ENCODE peak calls at places on chromosomes 11 and 22, in four cellular contexts. Y, K, J and U are unnamed samples.

GRCh38 chr11:8601376-8602133 is 7.5 kb upstream of the STK33 start:
- DNase-seq in Y (no peak), K (no peak), J (no peak), U (no peak)

GRCh38 chr11:79371724-79372123 is 69.1 kb downstream of the TENM4 start:
- DNase-seq in Y (no peak), K (no peak), J (no peak), U (no peak)

GRCh38 chr22:23751441-23751996 is 607 bp upstream of the ZNF70 start:
- DNase-seq in Y (no peak), K (no peak), J (peak; percentile 61), U (no peak)

GRCh38 chr11:3840870-3841425 is at the start of gene RHOG:
- DNase-seq in Y (peak; percentile 72), K (peak; percentile 84), J (peak; percentile 88), U (peak; percentile 23)

GRCh38 chr11:2933376-2934056 is 4.3 kb upstream of the PHLDA2 start:
- DNase-seq in Y (no peak), K (peak; percentile 96), J (peak; percentile 41), U (peak; percentile 24)

GRCh38 chr11:103241574-103241973 is 132.3 kb downstream of the DYNC2H1 start:
- DNase-seq in Y (no peak), K (no peak), J (no peak), U (no peak)

GRCh38 chr22:45225732-45226560 is 14.7 kb downstream of the KIAA0930 start:
- DNase-seq in Y (peak; percentile 70), K (no peak), J (no peak), U (no peak)

GRCh38 chr22:49440931-49441330 is 386.7 kb downstream of the BRD1 start:
- DNase-seq in Y (no peak), K (no peak), J (no peak), U (no peak)

GRCh38 chr11:61828629-61829407 is 718 bp downstream of the FADS2 start:
- DNase-seq in Y (no peak), K (no peak), J (peak; percentile 71), U (no peak)

GRCh38 chr11:95152878-95153856 is 63.5 kb downstream of the ENDOD1 start:
- DNase-seq in Y (no peak), K (no peak), J (no peak), U (no peak)

GRCh38 chr11:20042717-20043392 is 117.4 kb downstream of the DBX1 start:
- DNase-seq in Y (no peak), K (no peak), J (no peak), U (no peak)

GRCh38 chr11:17439316-17439782 is 37.3 kb downstream of the ABCC8 start:
- DNase-seq in Y (no peak), K (no peak), J (no peak), U (no peak)

GRCh38 chr22:45932066-45932465 is 44.9 kb downstream of the WNT7B start:
- DNase-seq in Y (no peak), K (no peak), J (no peak), U (no peak)

GRCh38 chr11:82747471-82747870 is 13.8 kb upstream of the FAM181B start:
- DNase-seq in Y (no peak), K (no peak), J (no peak), U (no peak)

GRCh38 chr11:134170909-134171281 is 52.9 kb downstream of the NCAPD3 start:
- DNase-seq in Y (no peak), K (no peak), J (no peak), U (peak; percentile 2)

DNA sequence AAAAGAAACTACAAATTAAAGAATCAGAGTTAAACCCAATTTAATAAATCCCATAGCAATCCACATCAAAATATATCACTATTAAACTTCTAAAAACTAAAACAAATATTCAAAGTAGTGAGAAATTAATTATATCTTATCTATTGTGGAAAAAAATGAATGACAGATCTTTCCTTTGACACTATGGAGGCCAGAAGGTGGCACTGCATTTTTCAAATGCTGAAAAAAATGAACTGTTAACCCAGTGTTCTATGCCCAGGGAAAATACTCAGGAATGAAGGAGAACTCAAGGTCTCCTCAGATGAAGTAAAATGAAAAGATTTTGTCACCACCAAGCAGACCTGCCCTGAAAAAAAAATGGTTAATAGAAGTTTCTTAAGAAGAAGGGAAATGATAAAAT is 27.7 kb downstream of the TYR start:
- DNase-seq in Y (no peak), K (no peak), J (no peak), U (no peak)
- TF ChIP-seq CTCF in Y (no peak), K (peak; percentile 49), J (no peak), U (no peak)

GRCh38 chr22:41838842-41839618 is 6.1 kb downstream of the SREBF2 start:
- DNase-seq in Y (no peak), K (no peak), J (no peak), U (no peak)
- H3K4me3 ChIP-seq in Y (no peak overlapping the region), K (no peak overlapping the region), J (no peak overlapping the region), U (no peak overlapping the region)

GRCh38 chr22:19990188-19990587 is 26.4 kb downstream of the ARVCF start:
- DNase-seq in Y (no peak), K (no peak), J (no peak), U (no peak)
- H3K27ac ChIP-seq in Y (peak overlapping the region; percentile 93), K (no peak overlapping the region), J (no peak overlapping the region), U (no peak overlapping the region)

DNA sequence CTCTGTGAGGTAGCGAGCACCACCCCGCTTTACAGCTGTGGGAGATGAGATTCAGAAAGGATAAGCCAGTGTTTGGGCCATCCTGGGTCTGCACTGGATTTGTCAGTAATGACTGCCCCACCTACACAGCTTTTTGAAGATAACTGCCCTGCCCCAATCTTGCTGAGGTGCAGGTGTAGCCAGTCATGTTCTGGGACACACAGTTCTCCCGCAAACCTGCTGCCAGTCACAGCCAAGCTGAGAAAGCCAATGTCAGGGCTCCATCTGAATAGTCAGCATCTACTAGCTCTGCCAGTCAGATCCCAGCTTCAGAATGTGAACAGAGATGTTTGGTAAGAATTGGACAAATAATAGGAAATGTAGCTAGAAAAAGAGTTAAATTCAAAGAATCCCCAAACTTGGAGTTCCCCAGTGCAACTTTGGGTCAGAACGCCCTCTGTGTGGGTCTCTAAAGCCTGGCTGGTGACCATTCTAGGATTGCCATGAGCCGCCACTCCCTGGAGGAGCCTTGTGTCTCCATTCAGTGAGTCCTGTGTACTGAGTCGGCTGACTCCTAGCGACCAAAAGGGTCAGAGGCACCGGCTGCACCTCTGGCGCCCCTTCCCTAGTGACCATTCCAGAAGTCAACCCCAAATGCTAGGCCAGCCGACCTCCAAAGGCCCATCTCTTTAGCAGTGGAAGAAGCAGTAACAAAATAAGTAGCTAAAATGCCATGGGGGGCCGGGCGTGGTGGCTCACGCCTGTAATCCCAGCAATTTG is 2.4 kb upstream of the MB start:
- DNase-seq in Y (no peak), K (no peak), J (no peak), U (no peak)
- TF ChIP-seq CTCF in Y (no peak), K (no peak), J (no peak), U (no peak)

DNA sequence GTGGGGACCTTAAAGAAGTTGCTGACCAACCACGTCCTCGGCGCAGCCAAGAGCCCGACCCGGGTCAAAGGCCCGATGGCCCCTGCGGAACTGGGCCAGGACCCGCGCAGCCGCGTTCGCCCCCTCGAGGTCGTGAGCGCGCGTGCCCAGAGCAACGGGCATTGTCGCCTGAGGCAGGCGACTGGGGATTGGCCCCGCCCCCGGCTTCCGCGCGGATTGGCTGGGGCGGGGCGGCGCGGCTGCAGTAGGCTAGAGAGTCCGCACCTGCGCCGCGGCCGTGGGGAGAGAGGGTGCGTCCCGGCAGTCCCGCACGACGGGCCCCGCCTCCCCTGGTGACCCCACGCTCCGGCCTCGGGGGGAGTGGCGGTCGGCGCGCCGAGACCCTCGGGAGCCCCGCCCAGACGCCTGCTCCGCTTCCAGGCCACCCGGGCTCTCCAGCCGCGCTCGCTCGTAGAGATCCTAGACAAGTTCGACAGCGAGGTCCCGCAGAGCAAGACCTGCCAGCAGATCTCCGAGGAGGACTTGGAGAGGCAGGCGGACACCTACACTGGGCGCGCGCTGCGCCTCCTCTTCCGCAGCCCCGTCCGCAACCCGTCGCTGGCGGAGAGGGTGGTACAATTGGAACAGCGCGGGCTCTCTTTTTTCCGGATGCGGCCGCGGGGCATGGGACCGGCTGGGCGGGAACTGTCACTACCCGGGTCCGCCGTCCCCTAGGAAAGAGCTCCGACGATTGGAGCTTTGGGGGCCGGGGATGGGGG is 8.3 kb upstream of the PPIL2 start:
- DNase-seq in Y (no peak), K (peak; percentile 80), J (peak; percentile 48), U (no peak)
- H3K4me3 ChIP-seq in Y (peak overlapping the region; percentile 33), K (peak overlapping the region; percentile 35), J (peak overlapping the region; percentile 22), U (peak overlapping the region; percentile 60)